ENCODE peak calls at places on chromosome 17, in four cellular contexts. O, K, W and H are unnamed samples.

GRCh38 chr17:7951143-7951792 is 19.3 kb downstream of the CNTROB start:
- DNase-seq in W (no peak), K (no peak), O (peak; percentile 45), H (peak; percentile 51)

GRCh38 chr17:17017343-17018014 is 24.8 kb upstream of the MPRIP start:
- DNase-seq in O (no peak), K (no peak), W (no peak), H (no peak)

GRCh38 chr17:68656666-68657065 is 55.5 kb upstream of the FAM20A start:
- DNase-seq in W (no peak), O (no peak), K (no peak), H (no peak)

GRCh38 chr17:5545051-5545987 is 39.0 kb downstream of the NLRP1 start:
- DNase-seq in K (no peak), W (no peak), O (no peak), H (no peak)

GRCh38 chr17:44307387-44308186 is 814 bp upstream of the RUNDC3A start:
- DNase-seq in O (no peak), W (no peak), K (no peak), H (no peak)

GRCh38 chr17:1907818-1908698 is 78.3 kb downstream of the RPA1 start:
- DNase-seq in K (peak; percentile 2), W (no peak), O (no peak), H (no peak)

GRCh38 chr17:10162034-10162433 is 36.4 kb downstream of the GAS7 start:
- DNase-seq in K (no peak), W (no peak), O (no peak), H (no peak)

GRCh38 chr17:50527155-50527762 is 5.3 kb upstream of the EPN3 start:
- DNase-seq in W (no peak), O (no peak), K (peak; percentile 21), H (no peak)

GRCh38 chr17:37888881-37889280 is 35.3 kb upstream of the TBC1D3K start:
- DNase-seq in O (no peak), K (no peak), W (no peak), H (no peak)

GRCh38 chr17:41683441-41684007 is 5.2 kb upstream of the EIF1 start:
- DNase-seq in O (no peak), W (no peak), K (no peak), H (no peak)

GRCh38 chr17:79053251-79053925 is 21.2 kb upstream of the ENGASE start:
- DNase-seq in K (no peak), W (no peak), O (no peak), H (no peak)

GRCh38 chr17:32930512-32930911 is 2.6 kb downstream of the TMEM98 start:
- DNase-seq in W (no peak), K (no peak), O (no peak), H (no peak)

GRCh38 chr17:76612465-76612864 is 26.8 kb upstream of the ST6GALNAC2 start:
- DNase-seq in K (no peak), O (no peak), W (no peak), H (no peak)

GRCh38 chr17:1331708-1332107 is 52.2 kb downstream of the TRARG1 start:
- DNase-seq in K (no peak), O (no peak), W (peak; percentile 54), H (no peak)

GRCh38 chr17:36679815-36680467 is 78.6 kb downstream of the MRM1 start:
- DNase-seq in K (no peak), W (no peak), O (no peak), H (no peak)

GRCh38 chr17:45171338-45172231 is 9.9 kb downstream of the HEXIM2 start:
- DNase-seq in K (no peak), O (no peak), W (no peak), H (no peak)

GRCh38 chr17:56966277-56966676 is 5.4 kb upstream of the COIL start:
- DNase-seq in K (no peak), O (no peak), W (no peak), H (no peak)

GRCh38 chr17:71441098-71441497 is 679.7 kb upstream of the SOX9 start:
- DNase-seq in O (no peak), K (no peak), W (no peak), H (no peak)

GRCh38 chr17:82838386-82839063 is 1.3 kb downstream of the ZNF750 start:
- DNase-seq in K (peak; percentile 73), W (no peak), O (no peak), H (no peak)

GRCh38 chr17:30520882-30521281 is 43.7 kb downstream of the GOSR1 start:
- DNase-seq in K (no peak), O (no peak), W (no peak), H (no peak)

GRCh38 chr17:4354862-4355514 is 11.5 kb downstream of the UBE2G1 start:
- DNase-seq in W (no peak), K (no peak), O (no peak), H (no peak)

GRCh38 chr17:77916771-77917481 is 41.6 kb upstream of the TNRC6C start:
- DNase-seq in W (no peak), O (peak; percentile 54), K (peak; percentile 67), H (no peak)

GRCh38 chr17:41171881-41172280 is 3.9 kb upstream of the KRTAP4-3 start:
- DNase-seq in K (no peak), W (no peak), O (no peak), H (no peak)

GRCh38 chr17:5809056-5809455 is 224.7 kb upstream of the NLRP1 start:
- DNase-seq in O (no peak), W (no peak), K (no peak), H (no peak)

GRCh38 chr17:60139438-60140285 is 10.1 kb upstream of the CA4 start:
- DNase-seq in W (peak; percentile 83), O (no peak), K (peak; percentile 51), H (no peak)

GRCh38 chr17:32124985-32125847 is 17.1 kb upstream of the RHOT1 start:
- DNase-seq in O (no peak), K (no peak), W (no peak), H (no peak)

GRCh38 chr17:45740553-45741330 is 43.4 kb upstream of the CRHR1 start:
- DNase-seq in K (peak; percentile 17), W (peak; percentile 93), O (no peak), H (peak; percentile 33)

GRCh38 chr17:76370261-76370993 is 14.0 kb upstream of the SPHK1 start:
- DNase-seq in W (peak; percentile 67), O (no peak), K (no peak), H (no peak)

GRCh38 chr17:57782642-57783337 is 37.7 kb upstream of the CCDC182 start:
- DNase-seq in W (no peak), O (no peak), K (no peak), H (no peak)

GRCh38 chr17:3539881-3540540 is 17.6 kb downstream of the TRPV3 start:
- DNase-seq in W (peak; percentile 28), K (no peak), O (no peak), H (no peak)

GRCh38 chr17:77744268-77744988 is 214.1 kb upstream of the TNRC6C start:
- DNase-seq in O (no peak), W (no peak), K (no peak), H (no peak)

GRCh38 chr17:4498461-4499397 is at the start of gene SPNS2:
- DNase-seq in O (no peak), K (peak; percentile 45), W (peak; percentile 88), H (peak; percentile 94)

GRCh38 chr17:21285164-21286065 is 904 bp downstream of the MAP2K3 start:
- DNase-seq in K (peak; percentile 25), W (no peak), O (no peak), H (no peak)

GRCh38 chr17:8016632-8017424 is 14.4 kb downstream of the GUCY2D start:
- DNase-seq in W (peak; percentile 54), O (no peak), K (peak; percentile 75), H (no peak)

GRCh38 chr17:13510062-13510461 is 91.7 kb downstream of the HS3ST3A1 start:
- DNase-seq in W (peak; percentile 77), K (no peak), O (no peak), H (no peak)

GRCh38 chr17:57457188-57457587 is 200.9 kb downstream of the MSI2 start:
- DNase-seq in W (no peak), O (no peak), K (no peak), H (no peak)

GRCh38 chr17:39739885-39740356 is 2.2 kb downstream of the GRB7 start:
- DNase-seq in K (no peak), O (no peak), W (no peak), H (no peak)

GRCh38 chr17:39742126-39742855 is 4.6 kb downstream of the GRB7 start:
- DNase-seq in K (no peak), W (no peak), O (no peak), H (no peak)

GRCh38 chr17:39739020-39739884 is 1.5 kb downstream of the GRB7 start:
- DNase-seq in K (no peak), O (no peak), W (peak; percentile 54), H (no peak)

GRCh38 chr17:39738568-39738901 is 797 bp downstream of the GRB7 start:
- DNase-seq in O (no peak), K (no peak), W (peak; percentile 58), H (peak; percentile 70)

GRCh38 chr17:39740357-39741111 is 2.8 kb downstream of the GRB7 start:
- DNase-seq in K (no peak), O (no peak), W (peak; percentile 64), H (no peak)
- TF ChIP-seq POLR2AphosphoS5 in K (no peak), O (no peak), W (no peak), H (no peak)

DNA sequence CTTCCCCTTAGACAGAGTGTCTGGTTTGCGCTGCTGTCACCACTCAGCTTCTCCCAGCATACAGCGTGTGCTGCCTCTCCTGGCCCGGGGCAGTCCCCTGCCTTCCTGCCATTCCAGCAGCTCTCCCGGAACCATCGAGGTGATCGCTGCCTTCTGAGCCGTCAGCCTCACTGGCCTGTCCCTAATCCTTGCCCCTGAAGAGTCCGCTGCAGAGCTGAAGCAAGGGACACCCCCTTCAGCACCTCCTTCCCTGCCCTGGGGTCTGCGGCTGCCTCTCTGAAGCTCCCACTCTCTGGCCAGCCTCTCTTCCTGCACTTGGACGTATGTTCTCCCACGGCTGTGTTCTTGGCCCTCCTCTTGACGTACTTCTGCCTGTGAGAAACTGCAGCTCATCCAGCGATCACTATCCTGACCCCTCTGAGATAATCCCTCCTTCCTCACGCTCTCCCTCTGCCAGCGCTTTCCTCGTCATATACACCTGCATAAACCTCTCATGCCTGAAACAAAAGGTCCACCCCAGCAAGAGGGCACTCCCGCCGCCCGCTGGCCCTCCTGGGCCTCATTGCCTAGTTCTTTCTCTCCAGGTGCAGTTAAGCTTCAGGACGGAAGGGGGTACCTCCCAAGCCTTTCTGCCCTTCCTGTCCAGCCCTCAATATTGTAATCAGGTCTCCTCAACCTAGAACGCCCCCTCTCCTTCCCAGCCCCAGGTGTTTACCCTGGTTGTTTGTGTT is 220.6 kb upstream of the CHMP6 start:
- DNase-seq in W (no peak), K (no peak), O (no peak), H (no peak)
- TF ChIP-seq SPI1 in W (no peak), K (no peak), O (no peak), H (no peak)

GRCh38 chr17:64025732-64026294 is 5.4 kb upstream of the ICAM2 start:
- DNase-seq in K (peak; percentile 84), O (peak; percentile 55), W (peak; percentile 86), H (no peak)
- TF ChIP-seq POLR2AphosphoS5 in K (no peak), O (no peak), W (no peak), H (no peak)

DNA sequence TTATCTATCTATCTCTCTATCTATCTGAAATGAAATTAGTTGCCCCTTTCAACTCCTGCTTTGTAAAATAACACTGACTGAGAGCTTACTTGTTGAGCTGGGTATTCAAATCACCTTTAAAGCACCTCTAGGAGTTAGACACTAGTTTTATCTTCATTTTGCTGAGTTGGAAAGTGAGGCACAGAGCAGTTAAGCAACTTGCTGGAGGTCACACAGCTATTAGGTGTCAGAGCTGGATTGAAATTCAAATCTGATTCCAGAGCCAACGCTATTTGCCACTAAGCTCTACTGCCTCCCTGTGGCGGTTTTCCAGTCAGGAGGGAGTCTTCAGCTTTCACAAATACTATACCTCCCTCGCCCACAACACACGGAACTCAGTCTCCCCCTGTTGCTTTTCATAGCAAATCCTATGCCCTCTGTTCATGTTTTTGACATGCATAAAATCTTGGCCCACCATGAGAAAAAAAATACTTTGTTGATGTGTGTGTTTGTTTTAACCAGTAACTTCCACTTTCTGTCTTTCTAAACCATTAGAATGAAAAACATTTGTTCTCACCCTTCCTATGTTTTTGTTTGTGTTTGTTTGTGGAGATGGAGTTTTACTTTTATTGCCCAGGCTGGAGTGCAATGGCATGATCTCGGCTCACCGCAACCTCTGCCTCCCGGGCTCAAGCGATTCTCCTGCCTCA is 74.8 kb upstream of the SMURF2 start:
- DNase-seq in W (no peak), O (no peak), K (peak; percentile 69), H (no peak)
- TF ChIP-seq SPI1 in W (no peak), O (no peak), K (no peak), H (no peak)